ENCODE peak calls at places on chromosomes 13 and 19, in seven cellular contexts. A is hepatocyte, E is tibial nerve, L is AG04450, C is heart left ventricle, W is testis, K is coronary artery. V is an unnamed sample.

GRCh38 chr19:3096267-3096901 is 2.2 kb downstream of the GNA11 start:
- DNase-seq in A (peak), E (no peak), L (no peak), C (no peak), W (no peak), K (no peak), V (no peak)

GRCh38 chr13:30194906-30195305 is 112.4 kb downstream of the KATNAL1 start:
- DNase-seq in A (no peak), E (no peak), L (no peak), C (no peak), W (no peak), K (no peak), V (no peak)

GRCh38 chr13:110391273-110391672 is 84.2 kb downstream of the COL4A2 start:
- DNase-seq in A (no peak), E (no peak), L (no peak), C (no peak), W (no peak), K (no peak), V (no peak)

GRCh38 chr13:64675256-64675892 is 2554.8 kb downstream of the PCDH9 start:
- DNase-seq in A (peak), E (no peak), L (peak), C (no peak), W (no peak), K (no peak), V (no peak)

GRCh38 chr13:51636349-51636890 is 52.2 kb downstream of the WDFY2 start:
- DNase-seq in A (peak), E (no peak), L (no peak), C (no peak), W (no peak), K (no peak), V (no peak)

GRCh38 chr19:31312004-31312403 is 37.2 kb downstream of the TSHZ3 start:
- DNase-seq in A (peak), E (peak), L (peak), C (peak), W (no peak), K (no peak), V (no peak)

GRCh38 chr13:32267836-32268439 is 47.2 kb downstream of the ZAR1L start:
- DNase-seq in A (peak), E (no peak), L (no peak), C (no peak), W (no peak), K (no peak), V (no peak)

GRCh38 chr13:89899302-89900103 is 1448.0 kb upstream of the MIR17HG start:
- DNase-seq in A (no peak), E (no peak), L (no peak), C (no peak), W (no peak), K (no peak), V (no peak)

GRCh38 chr19:16127080-16127479 is 15.4 kb downstream of the RAB8A start:
- DNase-seq in A (no peak), E (no peak), L (no peak), C (no peak), W (no peak), K (no peak), V (no peak)

GRCh38 chr13:60134376-60134775 is 29.4 kb downstream of the DIAPH3 start:
- DNase-seq in A (no peak), E (no peak), L (no peak), C (no peak), W (no peak), K (no peak), V (no peak)

GRCh38 chr19:55097864-55098715 is 19.3 kb downstream of the PPP1R12C start:
- DNase-seq in A (no peak), E (no peak), L (no peak), C (no peak), W (peak), K (no peak), V (no peak)

GRCh38 chr13:36986462-36987240 is 12.5 kb downstream of the ALG5 start:
- DNase-seq in A (no peak), E (no peak), L (no peak), C (no peak), W (no peak), K (no peak), V (no peak)

GRCh38 chr13:50511877-50512332 is 331.6 kb downstream of the DLEU7 start:
- DNase-seq in A (no peak), E (no peak), L (no peak), C (no peak), W (no peak), K (no peak), V (no peak)

GRCh38 chr13:34207334-34207733 is 389.4 kb downstream of the RFC3 start:
- DNase-seq in A (peak), E (no peak), L (peak), C (peak), W (no peak), K (no peak), V (no peak)

GRCh38 chr13:79621449-79621848 is 140.5 kb downstream of the NDFIP2 start:
- DNase-seq in A (no peak), E (no peak), L (no peak), C (no peak), W (no peak), K (no peak), V (no peak)

GRCh38 chr13:109719962-109720646 is 66.3 kb downstream of the IRS2 start:
- DNase-seq in A (no peak), E (no peak), L (no peak), C (no peak), W (no peak), K (no peak), V (no peak)

GRCh38 chr19:16899566-16900075 is 10.8 kb downstream of the F2RL3 start:
- DNase-seq in A (peak), E (no peak), L (no peak), C (no peak), W (peak), K (no peak), V (peak)

GRCh38 chr19:38152461-38153379 is 71.3 kb downstream of the DPF1 start:
- DNase-seq in A (no peak), E (no peak), L (no peak), C (peak), W (no peak), K (no peak), V (peak)

GRCh38 chr13:57557979-57558529 is 73.5 kb upstream of the PCDH17 start:
- DNase-seq in A (peak), E (no peak), L (no peak), C (no peak), W (no peak), K (no peak), V (no peak)

GRCh38 chr13:111516712-111517640 is 196.5 kb downstream of the TEX29 start:
- DNase-seq in A (no peak), E (no peak), L (no peak), C (no peak), W (peak), K (peak), V (no peak)

GRCh38 chr19:18100710-18101109 is 3.1 kb downstream of the MAST3 start:
- DNase-seq in A (no peak), E (no peak), L (no peak), C (no peak), W (peak), K (no peak), V (no peak)

GRCh38 chr13:48235814-48236135 is 2.8 kb downstream of the ITM2B start:
- DNase-seq in A (no peak), E (no peak), L (no peak), C (no peak), W (no peak), K (no peak), V (no peak)

GRCh38 chr19:5078666-5079409 is 109.9 kb downstream of the KDM4B start:
- DNase-seq in A (no peak), E (no peak), L (no peak), C (no peak), W (no peak), K (no peak), V (no peak)

GRCh38 chr19:11478167-11479089 is 2.4 kb downstream of the ELAVL3 start:
- DNase-seq in A (no peak), E (no peak), L (no peak), C (no peak), W (no peak), K (no peak), V (no peak)

GRCh38 chr19:50332264-50333038 is 3.3 kb upstream of the KCNC3 start:
- DNase-seq in A (peak), E (no peak), L (no peak), C (no peak), W (no peak), K (no peak), V (no peak)

GRCh38 chr19:10431943-10432735 is 11.8 kb downstream of the PDE4A start:
- DNase-seq in A (peak), E (peak), L (no peak), C (peak), W (peak), K (no peak), V (peak)

GRCh38 chr13:67557642-67558241 is 327.6 kb upstream of the PCDH9 start:
- DNase-seq in A (no peak), E (no peak), L (no peak), C (no peak), W (no peak), K (no peak), V (no peak)

GRCh38 chr13:29465741-29466293 is 129.7 kb downstream of the SLC7A1 start:
- DNase-seq in A (peak), E (peak), L (peak), C (peak), W (peak), K (no peak), V (peak)

GRCh38 chr19:6086081-6086858 is 24.0 kb downstream of the RFX2 start:
- DNase-seq in A (no peak), E (no peak), L (no peak), C (no peak), W (no peak), K (no peak), V (no peak)

GRCh38 chr13:23434431-23434830 is 929 bp upstream of the SACS start:
- DNase-seq in A (no peak), E (no peak), L (no peak), C (no peak), W (no peak), K (no peak), V (no peak)

GRCh38 chr13:23436680-23437079 is 3.2 kb upstream of the SACS start:
- DNase-seq in A (no peak), E (no peak), L (no peak), C (no peak), W (no peak), K (no peak), V (no peak)

GRCh38 chr13:23432589-23432988 is 913 bp downstream of the SACS start:
- DNase-seq in A (no peak), E (no peak), L (no peak), C (no peak), W (no peak), K (no peak), V (no peak)

GRCh38 chr13:23430664-23431063 is 2.8 kb downstream of the SACS start:
- DNase-seq in A (no peak), E (no peak), L (no peak), C (no peak), W (no peak), K (no peak), V (no peak)

GRCh38 chr13:23433171-23434153 is at the start of gene SACS:
- DNase-seq in A (peak), E (no peak), L (no peak), C (no peak), W (peak), K (no peak), V (peak)
- H3K4me3 ChIP-seq in A (peak), E (peak), L (peak), C (peak), W (peak), K (peak), V (peak)

DNA sequence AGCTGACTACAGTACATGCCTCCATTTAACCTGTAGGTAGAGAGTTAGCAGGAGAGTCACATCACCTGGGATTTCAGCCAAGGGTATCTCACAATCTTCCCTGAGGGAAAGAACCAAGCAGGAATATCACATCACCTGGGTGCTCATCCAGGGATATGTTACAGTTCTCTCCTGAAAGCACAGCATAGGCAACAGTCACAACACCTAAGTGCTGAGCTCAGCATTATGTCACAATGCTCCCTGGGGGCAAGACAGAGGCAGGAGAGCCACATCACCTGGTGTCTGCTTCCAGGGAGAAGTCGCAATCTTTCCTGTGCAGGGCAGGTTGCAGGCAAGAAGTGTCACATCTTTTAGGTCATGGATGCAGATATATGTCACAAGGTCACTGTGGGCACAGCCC is 9.4 kb upstream of the ZNF91 start:
- DNase-seq in A (no peak), E (no peak), L (no peak), C (no peak), W (no peak), K (peak), V (no peak)
- H3K4me3 ChIP-seq in A (no peak), E (no peak), L (no peak), C (no peak), W (no peak), K (no peak), V (no peak)

DNA sequence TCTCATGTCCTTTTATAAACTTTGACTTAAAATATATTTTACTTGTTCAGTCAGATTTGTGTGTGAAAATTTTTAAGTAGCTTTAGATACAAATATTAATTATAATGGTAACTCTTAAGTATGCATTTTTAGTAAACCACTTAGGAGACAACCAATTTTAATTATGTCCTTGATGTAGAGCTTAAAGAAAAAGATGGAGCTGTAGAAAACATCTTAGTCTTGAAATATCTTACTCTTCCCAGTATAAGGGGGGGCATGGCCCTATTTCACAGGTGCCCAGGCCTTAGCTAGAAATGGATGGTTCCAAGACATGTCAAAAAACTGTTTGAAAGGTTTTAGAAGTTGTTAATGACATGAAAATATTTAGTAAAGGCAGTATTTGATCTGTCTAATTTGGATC is 43.4 kb upstream of the CEACAM21 start:
- DNase-seq in A (no peak), E (no peak), L (no peak), C (no peak), W (no peak), K (no peak), V (no peak)
- H3K4me3 ChIP-seq in A (no peak), E (no peak), L (no peak), C (no peak), W (no peak), K (no peak), V (no peak)

GRCh38 chr19:46474211-46474610 is 2.8 kb upstream of the PNMA8A start:
- DNase-seq in A (no peak), E (no peak), L (no peak), C (no peak), W (no peak), K (no peak), V (no peak)

GRCh38 chr19:46472592-46472991 is 1.2 kb upstream of the PNMA8A start:
- DNase-seq in A (no peak), E (no peak), L (no peak), C (no peak), W (no peak), K (no peak), V (no peak)

GRCh38 chr19:46470376-46470775 is 987 bp downstream of the PNMA8A start:
- DNase-seq in A (no peak), E (no peak), L (no peak), C (no peak), W (no peak), K (no peak), V (no peak)

GRCh38 chr19:46471116-46471733 is at the start of gene PNMA8A:
- DNase-seq in A (peak), E (no peak), L (no peak), C (peak), W (peak), K (peak), V (peak)

GRCh38 chr19:46471778-46472543 is 598 bp upstream of the PNMA8A start:
- DNase-seq in A (no peak), E (no peak), L (no peak), C (no peak), W (no peak), K (no peak), V (no peak)
- H3K4me3 ChIP-seq in A (peak), E (peak), L (peak), C (peak), W (peak), K (peak), V (peak)

GRCh38 chr13:40549500-40550094 is 116.8 kb downstream of the FOXO1 start:
- DNase-seq in A (no peak), E (no peak), L (no peak), C (no peak), W (no peak), K (no peak), V (no peak)
- H3K4me3 ChIP-seq in A (no peak), E (no peak), L (no peak), C (no peak), W (no peak), K (no peak), V (no peak)

DNA sequence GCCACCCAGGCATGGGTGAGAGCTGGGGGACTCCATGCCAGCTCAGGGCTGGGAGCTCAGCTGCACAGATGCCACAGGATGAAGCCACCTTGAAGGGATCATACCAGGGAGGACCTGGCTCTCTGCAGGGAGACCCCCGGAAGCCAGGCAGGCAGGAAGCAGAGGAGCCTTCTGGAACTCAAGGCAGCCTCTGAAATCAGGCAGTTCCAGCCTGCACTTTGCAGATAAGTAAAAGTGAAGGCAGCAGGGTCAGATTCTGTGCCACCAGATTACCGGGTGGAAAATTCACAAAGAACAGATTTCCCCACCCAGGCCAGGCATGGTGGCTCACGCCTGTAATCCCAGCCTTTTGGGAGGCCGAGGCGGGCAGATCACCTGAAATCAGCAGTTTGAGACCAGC is 2.5 kb downstream of the TMEM259 start:
- DNase-seq in A (no peak), E (no peak), L (no peak), C (no peak), W (no peak), K (no peak), V (no peak)
- H3K4me3 ChIP-seq in A (no peak), E (no peak), L (peak), C (peak), W (no peak), K (peak), V (no peak)

GRCh38 chr19:46976845-46977320 is 42.8 kb upstream of the NPAS1 start:
- DNase-seq in A (peak), E (no peak), L (no peak), C (no peak), W (peak), K (no peak), V (no peak)
- H3K4me3 ChIP-seq in A (no peak), E (peak), L (no peak), C (no peak), W (no peak), K (peak), V (no peak)

DNA sequence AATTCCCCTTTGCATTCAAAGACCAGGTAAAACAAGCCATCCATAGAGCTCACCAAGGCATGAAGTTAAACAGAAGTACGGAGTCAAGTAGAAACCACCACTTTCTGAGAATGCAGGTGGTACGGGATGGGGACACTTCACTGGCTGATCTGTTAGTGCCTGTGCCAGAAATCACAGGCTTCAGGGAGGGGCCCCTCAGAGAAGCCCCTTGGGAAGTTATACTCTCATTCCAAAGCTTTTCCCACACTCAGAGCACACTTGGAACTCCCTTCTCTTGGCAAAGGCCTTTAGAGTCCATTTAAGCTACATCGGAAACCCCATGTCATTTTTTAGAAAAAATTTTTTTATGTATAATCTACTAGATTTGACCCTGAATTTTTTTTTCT is 80.7 kb upstream of the WASF3 start:
- DNase-seq in A (no peak), E (no peak), L (no peak), C (no peak), W (no peak), K (no peak), V (no peak)
- H3K4me3 ChIP-seq in A (no peak), E (peak), L (peak), C (peak), W (no peak), K (no peak), V (no peak)

GRCh38 chr19:35642798-35643254 is 1.3 kb downstream of the ETV2 start:
- DNase-seq in A (no peak), E (no peak), L (no peak), C (no peak), W (no peak), K (no peak), V (no peak)
- H3K4me3 ChIP-seq in A (peak), E (peak), L (peak), C (peak), W (peak), K (peak), V (peak)

GRCh38 chr13:95300625-95301134 is 571 bp downstream of the ABCC4 start:
- DNase-seq in A (peak), E (peak), L (peak), C (peak), W (peak), K (no peak), V (peak)

GRCh38 chr13:95298169-95298940 is 2.9 kb downstream of the ABCC4 start:
- DNase-seq in A (no peak), E (no peak), L (no peak), C (no peak), W (no peak), K (no peak), V (no peak)

GRCh38 chr13:95301135-95301946 is at the start of gene ABCC4:
- DNase-seq in A (peak), E (peak), L (peak), C (peak), W (peak), K (peak), V (peak)

GRCh38 chr13:95296326-95296939 is 4.8 kb downstream of the ABCC4 start:
- DNase-seq in A (peak), E (no peak), L (no peak), C (peak), W (peak), K (no peak), V (peak)

GRCh38 chr13:95298971-95299627 is 2.2 kb downstream of the ABCC4 start:
- DNase-seq in A (no peak), E (no peak), L (peak), C (no peak), W (no peak), K (no peak), V (no peak)
- H3K4me3 ChIP-seq in A (no peak), E (no peak), L (peak), C (no peak), W (no peak), K (no peak), V (no peak)